ENCODE peak calls at places on chromosomes 11 and 22, in five cellular contexts. One of them, this sample, is unnamed.

GRCh38 chr22:38422615-38423511 is 32.1 kb downstream of the KCNJ4 start:
- DNase-seq in K562: no peak
- DNase-seq in prostate gland: no peak
- DNase-seq in transverse colon: peak
- DNase-seq in sigmoid colon: no peak
- DNase-seq in this sample: no peak

GRCh38 chr11:72814139-72814830 is at the start of gene ATG16L2:
- DNase-seq in transverse colon: peak
- DNase-seq in prostate gland: peak
- DNase-seq in K562: peak
- DNase-seq in sigmoid colon: peak
- DNase-seq in this sample: no peak

GRCh38 chr22:40609216-40609615 is 27.3 kb downstream of the MRTFA start:
- DNase-seq in transverse colon: no peak
- DNase-seq in K562: no peak
- DNase-seq in sigmoid colon: no peak
- DNase-seq in prostate gland: no peak
- DNase-seq in this sample: no peak

GRCh38 chr11:94218372-94218771 is 86.0 kb upstream of the IZUMO1R start:
- DNase-seq in transverse colon: no peak
- DNase-seq in sigmoid colon: no peak
- DNase-seq in K562: no peak
- DNase-seq in prostate gland: no peak
- DNase-seq in this sample: no peak

GRCh38 chr11:27485930-27486773 is 13.6 kb upstream of the LGR4 start:
- DNase-seq in K562: peak
- DNase-seq in prostate gland: peak
- DNase-seq in transverse colon: no peak
- DNase-seq in sigmoid colon: no peak
- DNase-seq in this sample: no peak

GRCh38 chr22:49826603-49827306 is 918 bp downstream of the BRD1 start:
- DNase-seq in transverse colon: peak
- DNase-seq in K562: no peak
- DNase-seq in prostate gland: peak
- DNase-seq in sigmoid colon: peak
- DNase-seq in this sample: no peak

GRCh38 chr11:115552773-115553438 is 48.7 kb upstream of the CADM1 start:
- DNase-seq in K562: no peak
- DNase-seq in transverse colon: no peak
- DNase-seq in prostate gland: no peak
- DNase-seq in sigmoid colon: no peak
- DNase-seq in this sample: no peak

GRCh38 chr11:28838741-28839140 is 730.6 kb downstream of the METTL15 start:
- DNase-seq in sigmoid colon: no peak
- DNase-seq in prostate gland: no peak
- DNase-seq in transverse colon: no peak
- DNase-seq in K562: no peak
- DNase-seq in this sample: no peak

GRCh38 chr11:3627291-3627690 is 14.5 kb downstream of the ART5 start:
- DNase-seq in K562: no peak
- DNase-seq in sigmoid colon: no peak
- DNase-seq in transverse colon: no peak
- DNase-seq in prostate gland: no peak
- DNase-seq in this sample: no peak

GRCh38 chr22:30372915-30373314 is 14.3 kb downstream of the RNF215 start:
- DNase-seq in prostate gland: no peak
- DNase-seq in transverse colon: no peak
- DNase-seq in K562: no peak
- DNase-seq in sigmoid colon: no peak
- DNase-seq in this sample: no peak
- TF ChIP-seq POLR2AphosphoS5 in prostate gland: no peak
- TF ChIP-seq POLR2AphosphoS5 in transverse colon: no peak
- TF ChIP-seq POLR2AphosphoS5 in K562: no peak
- TF ChIP-seq POLR2AphosphoS5 in sigmoid colon: no peak
- TF ChIP-seq POLR2AphosphoS5 in this sample: no peak

GRCh38 chr11:66472054-66472453 is 5.3 kb downstream of the PELI3 start:
- DNase-seq in prostate gland: no peak
- DNase-seq in transverse colon: no peak
- DNase-seq in K562: no peak
- DNase-seq in sigmoid colon: no peak
- DNase-seq in this sample: no peak
- H3K4me3 ChIP-seq in prostate gland: no peak
- H3K4me3 ChIP-seq in transverse colon: no peak
- H3K4me3 ChIP-seq in K562: no peak
- H3K4me3 ChIP-seq in sigmoid colon: no peak
- H3K4me3 ChIP-seq in this sample: no peak

GRCh38 chr11:10225553-10225952 is 68.5 kb downstream of the SBF2 start:
- DNase-seq in sigmoid colon: no peak
- DNase-seq in transverse colon: no peak
- DNase-seq in prostate gland: no peak
- DNase-seq in K562: no peak
- DNase-seq in this sample: no peak
- TF ChIP-seq POLR2AphosphoS5 in sigmoid colon: no peak
- TF ChIP-seq POLR2AphosphoS5 in transverse colon: no peak
- TF ChIP-seq POLR2AphosphoS5 in prostate gland: no peak
- TF ChIP-seq POLR2AphosphoS5 in K562: no peak
- TF ChIP-seq POLR2AphosphoS5 in this sample: no peak

GRCh38 chr11:47595029-47595428 is 818 bp upstream of the C1QTNF4 start:
- DNase-seq in sigmoid colon: no peak
- DNase-seq in transverse colon: no peak
- DNase-seq in K562: no peak
- DNase-seq in prostate gland: no peak
- DNase-seq in this sample: no peak
- H3K4me3 ChIP-seq in sigmoid colon: no peak
- H3K4me3 ChIP-seq in transverse colon: no peak
- H3K4me3 ChIP-seq in K562: no peak
- H3K4me3 ChIP-seq in prostate gland: no peak
- H3K4me3 ChIP-seq in this sample: no peak

GRCh38 chr22:27515091-27515523 is 286.4 kb downstream of the MN1 start:
- DNase-seq in prostate gland: no peak
- DNase-seq in transverse colon: no peak
- DNase-seq in K562: no peak
- DNase-seq in sigmoid colon: peak
- DNase-seq in this sample: no peak

GRCh38 chr22:27514612-27515011 is 286.9 kb downstream of the MN1 start:
- DNase-seq in transverse colon: no peak
- DNase-seq in prostate gland: no peak
- DNase-seq in sigmoid colon: no peak
- DNase-seq in K562: no peak
- DNase-seq in this sample: no peak

GRCh38 chr22:27510024-27510423 is 291.5 kb downstream of the MN1 start:
- DNase-seq in prostate gland: no peak
- DNase-seq in sigmoid colon: no peak
- DNase-seq in K562: no peak
- DNase-seq in transverse colon: no peak
- DNase-seq in this sample: no peak

GRCh38 chr22:27513021-27513420 is 288.5 kb downstream of the MN1 start:
- DNase-seq in sigmoid colon: no peak
- DNase-seq in prostate gland: no peak
- DNase-seq in transverse colon: no peak
- DNase-seq in K562: no peak
- DNase-seq in this sample: no peak

GRCh38 chr22:27512283-27512761 is 289.2 kb downstream of the MN1 start:
- DNase-seq in sigmoid colon: peak
- DNase-seq in K562: no peak
- DNase-seq in prostate gland: peak
- DNase-seq in transverse colon: peak
- DNase-seq in this sample: no peak
- TF ChIP-seq POLR2AphosphoS5 in sigmoid colon: peak
- TF ChIP-seq POLR2AphosphoS5 in K562: no peak
- TF ChIP-seq POLR2AphosphoS5 in prostate gland: peak
- TF ChIP-seq POLR2AphosphoS5 in transverse colon: no peak
- TF ChIP-seq POLR2AphosphoS5 in this sample: no peak

GRCh38 chr11:75143420-75143731 is 7.5 kb upstream of the SLCO2B1 start:
- DNase-seq in K562: no peak
- DNase-seq in transverse colon: no peak
- DNase-seq in sigmoid colon: no peak
- DNase-seq in prostate gland: no peak
- DNase-seq in this sample: no peak
- H3K4me3 ChIP-seq in K562: no peak
- H3K4me3 ChIP-seq in transverse colon: no peak
- H3K4me3 ChIP-seq in sigmoid colon: no peak
- H3K4me3 ChIP-seq in prostate gland: no peak
- H3K4me3 ChIP-seq in this sample: no peak

DNA sequence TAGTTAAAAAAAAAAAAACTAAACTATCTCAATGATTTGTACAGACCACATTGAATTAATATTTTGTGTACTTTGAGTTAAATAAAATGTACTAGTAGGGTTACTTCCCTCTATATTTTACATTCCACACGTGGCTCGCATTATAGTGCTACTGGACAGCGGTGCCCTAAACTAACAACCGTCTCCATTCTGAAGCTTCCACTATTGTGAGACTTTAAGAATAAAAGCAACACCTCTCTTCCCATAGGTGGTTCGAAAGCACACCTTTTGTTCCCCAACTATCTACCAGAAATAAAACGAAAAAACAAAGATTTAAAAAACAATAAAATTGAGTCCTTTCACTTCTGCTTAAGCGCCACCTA is 431 bp upstream of the TTC17 start:
- DNase-seq in K562: no peak
- DNase-seq in transverse colon: no peak
- DNase-seq in prostate gland: no peak
- DNase-seq in sigmoid colon: no peak
- DNase-seq in this sample: no peak
- TF ChIP-seq POLR2AphosphoS5 in K562: no peak
- TF ChIP-seq POLR2AphosphoS5 in transverse colon: no peak
- TF ChIP-seq POLR2AphosphoS5 in prostate gland: no peak
- TF ChIP-seq POLR2AphosphoS5 in sigmoid colon: no peak
- TF ChIP-seq POLR2AphosphoS5 in this sample: no peak

GRCh38 chr11:75826463-75827220 is 11.6 kb downstream of the UVRAG start:
- DNase-seq in prostate gland: no peak
- DNase-seq in sigmoid colon: no peak
- DNase-seq in transverse colon: no peak
- DNase-seq in K562: no peak
- DNase-seq in this sample: no peak
- H3K4me3 ChIP-seq in prostate gland: no peak
- H3K4me3 ChIP-seq in sigmoid colon: no peak
- H3K4me3 ChIP-seq in transverse colon: no peak
- H3K4me3 ChIP-seq in K562: no peak
- H3K4me3 ChIP-seq in this sample: no peak

DNA sequence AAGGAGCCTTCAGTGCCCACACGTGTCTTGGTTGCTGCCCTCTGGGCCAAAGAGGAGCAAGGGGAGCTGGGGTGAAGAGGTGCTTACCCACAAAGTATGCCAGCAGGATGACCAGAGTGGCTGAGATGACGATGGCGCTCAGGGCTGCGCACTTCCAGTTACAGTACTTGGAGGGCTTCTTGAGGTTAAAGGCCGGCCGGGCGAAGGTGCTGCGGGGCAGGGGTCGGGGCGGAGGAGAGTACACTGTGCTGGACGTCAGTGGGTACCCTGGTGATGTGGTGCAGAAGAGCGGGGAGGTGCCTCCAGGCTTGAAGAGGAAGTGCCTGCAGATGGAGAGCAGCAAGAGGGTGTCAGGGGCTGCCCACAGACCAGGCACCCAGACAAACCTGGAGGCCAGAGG is 315.0 kb upstream of the NARS2 start:
- DNase-seq in K562: no peak
- DNase-seq in sigmoid colon: no peak
- DNase-seq in prostate gland: no peak
- DNase-seq in transverse colon: no peak
- DNase-seq in this sample: no peak
- TF ChIP-seq POLR2AphosphoS5 in K562: no peak
- TF ChIP-seq POLR2AphosphoS5 in sigmoid colon: no peak
- TF ChIP-seq POLR2AphosphoS5 in prostate gland: no peak
- TF ChIP-seq POLR2AphosphoS5 in transverse colon: no peak
- TF ChIP-seq POLR2AphosphoS5 in this sample: no peak